ENCODE peak calls at places on chromosomes 16 and 17, in nine cellular contexts. Y, L, C, O, S, N, H, T and E are unnamed samples.

GRCh38 chr17:31593806-31594205 is 202.3 kb downstream of the RAB11FIP4 start:
- DNase-seq in S (no peak), O (no peak), T (no peak), N (no peak), L (no peak), Y (no peak), H (no peak), C (no peak), E (no peak)

GRCh38 chr16:12027091-12027490 is 50.6 kb downstream of the SNX29 start:
- DNase-seq in N (peak), L (peak), O (no peak), T (no peak), C (peak), Y (no peak), H (no peak), S (no peak), E (no peak)

GRCh38 chr16:85134076-85134793 is 22.0 kb upstream of the CIBAR2 start:
- DNase-seq in L (no peak), Y (no peak), N (no peak), C (no peak), O (no peak), S (no peak), T (no peak), H (no peak), E (no peak)

GRCh38 chr17:61294777-61295176 is 104.9 kb upstream of the TBX2 start:
- DNase-seq in L (peak), T (no peak), N (no peak), O (no peak), C (no peak), S (no peak), Y (no peak), H (no peak), E (no peak)

GRCh38 chr16:397135-397661 is at the start of gene NME4:
- DNase-seq in O (no peak), H (peak), T (no peak), S (no peak), N (no peak), L (no peak), C (peak), Y (no peak), E (peak)

GRCh38 chr17:32383926-32384434 is 34.0 kb downstream of the ZNF207 start:
- DNase-seq in Y (no peak), L (no peak), T (no peak), S (no peak), N (no peak), H (no peak), C (no peak), O (no peak), E (no peak)

GRCh38 chr16:53545433-53545832 is 42.4 kb upstream of the AKTIP start:
- DNase-seq in Y (no peak), O (no peak), T (no peak), N (no peak), S (no peak), H (peak), L (no peak), C (peak), E (no peak)

GRCh38 chr17:40174528-40174927 is 2.7 kb upstream of the RAPGEFL1 start:
- DNase-seq in N (no peak), H (no peak), T (no peak), C (no peak), Y (no peak), S (no peak), L (no peak), O (no peak), E (no peak)

GRCh38 chr17:17535957-17536356 is 39.8 kb upstream of the RASD1 start:
- DNase-seq in L (no peak), Y (no peak), O (peak), C (no peak), H (no peak), T (no peak), N (peak), S (peak), E (peak)

GRCh38 chr16:10325783-10326543 is 59.9 kb upstream of the ATF7IP2 start:
- DNase-seq in Y (no peak), O (no peak), T (no peak), H (no peak), L (no peak), N (no peak), C (no peak), S (no peak), E (no peak)

GRCh38 chr16:72467157-72467759 is 295.3 kb upstream of the PMFBP1 start:
- DNase-seq in O (no peak), S (no peak), L (peak), Y (no peak), T (no peak), C (peak), H (peak), N (no peak), E (no peak)

GRCh38 chr16:14232106-14232890 is 161.2 kb downstream of the MRTFB start:
- DNase-seq in N (no peak), S (no peak), T (no peak), L (no peak), O (no peak), Y (no peak), C (no peak), H (no peak), E (no peak)

GRCh38 chr16:84519855-84520254 is 15.4 kb upstream of the MEAK7 start:
- DNase-seq in Y (no peak), S (no peak), T (no peak), O (no peak), L (no peak), N (no peak), H (no peak), C (no peak), E (no peak)

GRCh38 chr17:33292981-33293867 is at the start of gene ASIC2:
- DNase-seq in Y (no peak), T (no peak), L (no peak), N (no peak), H (no peak), O (no peak), C (peak), S (no peak), E (peak)

GRCh38 chr16:67780847-67781547 is 25.4 kb downstream of the RANBP10 start:
- DNase-seq in T (no peak), S (no peak), N (no peak), O (peak), Y (no peak), L (no peak), C (no peak), H (no peak), E (no peak)

GRCh38 chr17:45382226-45382625 is 50.4 kb downstream of the ARHGAP27 start:
- DNase-seq in S (no peak), O (no peak), C (no peak), T (no peak), N (no peak), L (no peak), H (no peak), Y (no peak), E (no peak)

GRCh38 chr17:66716236-66717026 is 118.5 kb upstream of the CACNG5 start:
- DNase-seq in Y (no peak), H (no peak), N (no peak), L (no peak), T (no peak), S (no peak), O (no peak), C (peak), E (no peak)

GRCh38 chr16:66705790-66706505 is 9.4 kb upstream of the CMTM4 start:
- DNase-seq in N (peak), O (peak), Y (no peak), C (no peak), H (no peak), S (no peak), T (no peak), L (no peak), E (no peak)

GRCh38 chr16:89729863-89730574 is 8.7 kb downstream of the ZNF276 start:
- DNase-seq in N (no peak), T (no peak), H (no peak), S (no peak), C (no peak), L (no peak), O (no peak), Y (no peak), E (no peak)

GRCh38 chr17:80254396-80255241 is 6.0 kb upstream of the RNF213 start:
- DNase-seq in Y (no peak), H (peak), T (no peak), S (no peak), O (peak), L (peak), C (no peak), N (peak), E (no peak)

GRCh38 chr17:80251966-80252365 is 8.7 kb upstream of the RNF213 start:
- DNase-seq in O (no peak), S (no peak), H (no peak), Y (no peak), T (no peak), C (no peak), N (no peak), L (no peak), E (no peak)

GRCh38 chr17:80253631-80254395 is 6.8 kb upstream of the RNF213 start:
- DNase-seq in S (no peak), N (no peak), O (no peak), C (no peak), T (no peak), L (no peak), Y (no peak), H (no peak), E (no peak)

GRCh38 chr17:80256034-80256350 is 4.7 kb upstream of the RNF213 start:
- DNase-seq in O (no peak), Y (no peak), S (no peak), T (no peak), N (no peak), H (no peak), L (no peak), C (no peak), E (no peak)

GRCh38 chr17:80252871-80253270 is 7.8 kb upstream of the RNF213 start:
- DNase-seq in H (peak), C (peak), O (peak), Y (no peak), N (peak), L (peak), T (no peak), S (peak), E (peak)
- TF ChIP-seq POLR2AphosphoS5 in H (no peak), C (no peak), O (no peak), Y (no peak), N (peak), L (no peak), T (no peak), S (no peak), E (no peak)

GRCh38 chr17:77209330-77209748 is 68.6 kb downstream of the SEC14L1 start:
- DNase-seq in L (no peak), T (peak), Y (no peak), N (no peak), H (no peak), C (no peak), S (no peak), O (peak), E (no peak)
- TF ChIP-seq POLR2AphosphoS5 in L (no peak), T (no peak), Y (no peak), N (peak), H (no peak), C (no peak), S (no peak), O (no peak), E (no peak)

DNA sequence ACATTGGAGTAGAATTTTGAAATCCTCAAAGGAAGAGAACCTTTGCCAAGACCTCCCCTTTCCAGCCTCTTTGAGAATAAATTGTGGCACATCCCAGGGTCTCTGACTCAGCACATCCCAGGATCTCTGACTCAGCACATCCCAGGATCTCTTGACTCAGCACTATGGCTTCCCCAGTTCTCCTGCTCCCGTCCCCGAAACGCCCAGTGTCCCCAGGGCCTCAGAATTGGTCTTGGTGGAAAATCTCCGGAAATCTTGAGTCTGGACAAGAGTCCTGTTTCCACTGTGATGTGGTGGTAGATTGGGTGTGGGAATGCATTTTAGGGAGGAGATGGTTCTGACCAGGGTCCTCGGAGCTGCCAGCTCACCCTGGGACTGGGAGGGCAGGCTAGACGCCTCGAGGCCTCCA is 19.2 kb downstream of the PLXDC1 start:
- DNase-seq in N (no peak), C (peak), O (no peak), Y (no peak), L (no peak), T (no peak), S (no peak), H (no peak), E (no peak)
- TF ChIP-seq POLR2AphosphoS5 in N (no peak), C (no peak), O (no peak), Y (no peak), L (no peak), T (no peak), S (no peak), H (no peak), E (no peak)

GRCh38 chr16:22206013-22206846 is at the start of gene EEF2K:
- DNase-seq in L (peak), C (peak), T (peak), O (peak), N (peak), Y (peak), S (peak), H (peak), E (peak)
- TF ChIP-seq POLR2AphosphoS5 in L (peak), C (peak), T (peak), O (peak), N (peak), Y (peak), S (peak), H (peak), E (peak)

GRCh38 chr16:70653406-70653805 is 7.0 kb downstream of the IL34 start:
- DNase-seq in C (peak), Y (no peak), N (no peak), T (no peak), O (no peak), S (no peak), H (no peak), L (no peak), E (no peak)

GRCh38 chr16:70652322-70652721 is 6.0 kb downstream of the IL34 start:
- DNase-seq in L (no peak), O (no peak), T (no peak), Y (no peak), C (no peak), S (no peak), N (no peak), H (no peak), E (peak)

GRCh38 chr16:70651524-70651923 is 5.2 kb downstream of the IL34 start:
- DNase-seq in N (no peak), C (no peak), Y (no peak), L (no peak), H (no peak), S (no peak), T (no peak), O (no peak), E (no peak)

GRCh38 chr16:70656065-70656711 is 9.8 kb downstream of the IL34 start:
- DNase-seq in H (no peak), Y (no peak), L (no peak), S (no peak), O (no peak), C (no peak), N (no peak), T (no peak), E (no peak)

GRCh38 chr16:70653809-70654771 is 7.7 kb downstream of the IL34 start:
- DNase-seq in S (peak), L (peak), N (peak), T (no peak), H (peak), Y (peak), O (peak), C (peak), E (peak)
- TF ChIP-seq POLR2AphosphoS5 in S (peak), L (no peak), N (peak), T (no peak), H (no peak), Y (peak), O (no peak), C (no peak), E (peak)

DNA sequence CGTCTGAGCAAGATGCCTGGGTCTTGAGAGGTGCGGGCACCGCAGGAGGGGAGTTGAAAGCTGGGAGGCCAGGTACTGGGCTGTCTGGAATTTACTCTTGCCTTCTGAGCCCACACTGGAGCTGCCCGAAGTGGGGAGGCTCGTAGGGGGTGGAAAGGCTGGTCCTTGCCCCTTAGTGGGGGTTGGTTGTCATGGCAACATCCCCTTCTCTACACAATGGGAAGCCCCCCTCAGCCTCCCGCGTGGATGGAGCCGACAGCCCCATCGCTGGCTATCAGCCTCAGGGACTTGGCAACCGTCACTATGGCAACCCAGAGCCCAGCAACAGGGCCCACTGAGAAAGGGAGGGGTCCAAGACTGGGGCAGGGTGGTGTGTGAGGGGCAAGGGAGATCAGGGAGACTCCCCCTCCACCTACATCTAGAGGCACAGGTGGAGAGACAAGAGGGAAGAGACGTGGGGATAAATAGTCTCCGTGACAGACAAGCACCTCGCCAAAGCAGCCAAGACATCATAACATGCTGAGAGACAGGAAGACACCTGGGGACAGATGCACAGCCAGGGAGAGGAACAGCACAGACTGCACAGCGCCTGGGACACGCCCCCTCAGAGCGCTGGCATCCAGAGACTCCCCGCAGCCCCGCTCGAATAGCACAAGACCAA is 5.3 kb upstream of the DNAH2 start:
- DNase-seq in H (no peak), Y (no peak), C (peak), O (no peak), N (no peak), S (no peak), T (no peak), L (no peak), E (peak)
- TF ChIP-seq POLR2AphosphoS5 in H (no peak), Y (no peak), C (no peak), O (no peak), N (no peak), S (no peak), T (no peak), L (no peak), E (no peak)

DNA sequence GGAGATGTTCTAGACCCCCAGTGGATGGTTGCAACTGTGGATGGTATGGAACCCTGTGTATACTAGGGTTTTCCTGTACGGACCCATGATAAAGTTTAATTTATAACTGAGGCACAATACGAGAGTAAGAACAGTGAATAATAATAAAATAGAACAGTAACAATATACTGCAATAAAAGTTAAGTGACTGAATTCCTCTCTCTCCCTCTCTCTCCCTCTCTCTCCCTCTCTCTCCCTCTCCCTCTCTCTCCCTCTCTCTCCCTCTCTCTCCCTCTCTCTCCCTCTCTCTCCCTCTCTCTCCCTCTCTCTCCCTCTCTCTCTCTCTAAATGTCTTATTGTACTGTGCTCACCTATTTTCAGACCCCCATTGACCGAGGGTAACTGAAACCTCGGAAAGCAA is 291.0 kb downstream of the IRF8 start:
- DNase-seq in L (no peak), T (no peak), C (no peak), S (no peak), Y (no peak), H (no peak), N (no peak), O (no peak), E (no peak)
- TF ChIP-seq POLR2AphosphoS5 in L (no peak), T (no peak), C (no peak), S (no peak), Y (no peak), H (no peak), N (no peak), O (no peak), E (no peak)

GRCh38 chr17:68456529-68457167 is 648 bp downstream of the WIPI1 start:
- DNase-seq in Y (peak), C (peak), N (peak), H (peak), T (peak), O (peak), L (peak), S (peak), E (peak)
- TF ChIP-seq POLR2AphosphoS5 in Y (peak), C (peak), N (peak), H (no peak), T (peak), O (peak), L (peak), S (peak), E (peak)

GRCh38 chr17:81455387-81455786 is 57.2 kb downstream of the ACTG1 start:
- DNase-seq in T (no peak), C (no peak), O (no peak), Y (no peak), N (no peak), S (no peak), L (no peak), H (no peak), E (no peak)
- TF ChIP-seq POLR2AphosphoS5 in T (no peak), C (no peak), O (no peak), Y (no peak), N (no peak), S (no peak), L (no peak), H (no peak), E (no peak)

GRCh38 chr17:77287432-77288068 is 146.8 kb downstream of the SEC14L1 start:
- DNase-seq in N (peak), Y (no peak), S (peak), O (peak), L (peak), C (peak), T (no peak), H (no peak), E (no peak)
- TF ChIP-seq POLR2AphosphoS5 in N (peak), Y (no peak), S (peak), O (no peak), L (peak), C (no peak), T (no peak), H (no peak), E (no peak)